ENCODE peak calls at places on chromosome 19, in six cellular contexts. One of them, this sample, is unnamed.

GRCh38 chr19:11268783-11269267 is 6.5 kb upstream of the DOCK6 start:
- DNase-seq in CD8-positive, alpha-beta memory T cell: no peak
- DNase-seq in colonic mucosa: peak; percentile 34
- DNase-seq in adrenal gland: peak; percentile 90
- DNase-seq in RWPE1: peak; percentile 62
- DNase-seq in Panc1: no peak
- DNase-seq in this sample: no peak

GRCh38 chr19:49676136-49676689 is 858 bp upstream of the PRMT1 start:
- DNase-seq in CD8-positive, alpha-beta memory T cell: no peak
- DNase-seq in colonic mucosa: peak; percentile 90
- DNase-seq in adrenal gland: peak; percentile 94
- DNase-seq in RWPE1: peak; percentile 87
- DNase-seq in Panc1: peak; percentile 84
- DNase-seq in this sample: peak; percentile 93

GRCh38 chr19:11460207-11460606 is 20.6 kb downstream of the ELAVL3 start:
- DNase-seq in CD8-positive, alpha-beta memory T cell: no peak
- DNase-seq in colonic mucosa: no peak
- DNase-seq in adrenal gland: no peak
- DNase-seq in RWPE1: no peak
- DNase-seq in Panc1: no peak
- DNase-seq in this sample: peak; percentile 61

GRCh38 chr19:42091300-42092266 is 15.6 kb downstream of the ZNF574 start:
- DNase-seq in CD8-positive, alpha-beta memory T cell: no peak
- DNase-seq in colonic mucosa: peak; percentile 54
- DNase-seq in adrenal gland: peak; percentile 71
- DNase-seq in RWPE1: no peak
- DNase-seq in Panc1: no peak
- DNase-seq in this sample: no peak

GRCh38 chr19:10604460-10604980 is 17.4 kb upstream of the AP1M2 start:
- DNase-seq in CD8-positive, alpha-beta memory T cell: peak; percentile 9
- DNase-seq in colonic mucosa: no peak
- DNase-seq in adrenal gland: peak; percentile 67
- DNase-seq in RWPE1: no peak
- DNase-seq in Panc1: no peak
- DNase-seq in this sample: no peak

GRCh38 chr19:17835182-17836006 is 12.4 kb downstream of the JAK3 start:
- DNase-seq in CD8-positive, alpha-beta memory T cell: no peak
- DNase-seq in colonic mucosa: no peak
- DNase-seq in adrenal gland: no peak
- DNase-seq in RWPE1: no peak
- DNase-seq in Panc1: no peak
- DNase-seq in this sample: no peak

GRCh38 chr19:17743874-17744273 is 7.4 kb upstream of the FCHO1 start:
- DNase-seq in CD8-positive, alpha-beta memory T cell: no peak
- DNase-seq in colonic mucosa: no peak
- DNase-seq in adrenal gland: no peak
- DNase-seq in RWPE1: no peak
- DNase-seq in Panc1: no peak
- DNase-seq in this sample: no peak

GRCh38 chr19:15331419-15332310 is 674 bp downstream of the BRD4 start:
- DNase-seq in CD8-positive, alpha-beta memory T cell: peak; percentile 55
- DNase-seq in colonic mucosa: peak; percentile 41
- DNase-seq in adrenal gland: no peak
- DNase-seq in RWPE1: peak; percentile 78
- DNase-seq in Panc1: no peak
- DNase-seq in this sample: peak; percentile 72

GRCh38 chr19:48946789-48947542 is 7.7 kb upstream of the BAX start:
- DNase-seq in CD8-positive, alpha-beta memory T cell: no peak
- DNase-seq in colonic mucosa: no peak
- DNase-seq in adrenal gland: no peak
- DNase-seq in RWPE1: no peak
- DNase-seq in Panc1: no peak
- DNase-seq in this sample: no peak

GRCh38 chr19:10074153-10074552 is 12.0 kb upstream of the SHFL start:
- DNase-seq in CD8-positive, alpha-beta memory T cell: peak; percentile 57
- DNase-seq in colonic mucosa: peak; percentile 28
- DNase-seq in adrenal gland: no peak
- DNase-seq in RWPE1: no peak
- DNase-seq in Panc1: no peak
- DNase-seq in this sample: no peak

GRCh38 chr19:13366529-13367143 is 139.6 kb downstream of the CACNA1A start:
- DNase-seq in CD8-positive, alpha-beta memory T cell: no peak
- DNase-seq in colonic mucosa: no peak
- DNase-seq in adrenal gland: no peak
- DNase-seq in RWPE1: peak; percentile 58
- DNase-seq in Panc1: no peak
- DNase-seq in this sample: peak; percentile 68

GRCh38 chr19:1411255-1412191 is 4.1 kb downstream of the DAZAP1 start:
- DNase-seq in CD8-positive, alpha-beta memory T cell: peak; percentile 58
- DNase-seq in colonic mucosa: no peak
- DNase-seq in adrenal gland: peak; percentile 95
- DNase-seq in RWPE1: no peak
- DNase-seq in Panc1: no peak
- DNase-seq in this sample: no peak

GRCh38 chr19:12984683-12985048 is 10.6 kb upstream of the NFIX start:
- DNase-seq in CD8-positive, alpha-beta memory T cell: no peak
- DNase-seq in colonic mucosa: no peak
- DNase-seq in adrenal gland: no peak
- DNase-seq in RWPE1: no peak
- DNase-seq in Panc1: no peak
- DNase-seq in this sample: no peak

GRCh38 chr19:14333101-14333871 is 48.0 kb upstream of the ADGRE5 start:
- DNase-seq in CD8-positive, alpha-beta memory T cell: no peak
- DNase-seq in colonic mucosa: peak; percentile 59
- DNase-seq in adrenal gland: no peak
- DNase-seq in RWPE1: peak; percentile 48
- DNase-seq in Panc1: no peak
- DNase-seq in this sample: peak; percentile 77

GRCh38 chr19:11152318-11153062 is 3.1 kb downstream of the SPC24 start:
- DNase-seq in CD8-positive, alpha-beta memory T cell: no peak
- DNase-seq in colonic mucosa: peak; percentile 73
- DNase-seq in adrenal gland: peak; percentile 92
- DNase-seq in RWPE1: peak; percentile 35
- DNase-seq in Panc1: no peak
- DNase-seq in this sample: no peak

GRCh38 chr19:39474139-39474620 is 6.5 kb upstream of the TIMM50 start:
- DNase-seq in CD8-positive, alpha-beta memory T cell: peak; percentile 57
- DNase-seq in colonic mucosa: peak; percentile 53
- DNase-seq in adrenal gland: peak; percentile 76
- DNase-seq in RWPE1: peak; percentile 38
- DNase-seq in Panc1: no peak
- DNase-seq in this sample: peak; percentile 96

GRCh38 chr19:41893899-41894298 is 10.9 kb downstream of the ARHGEF1 start:
- DNase-seq in CD8-positive, alpha-beta memory T cell: no peak
- DNase-seq in colonic mucosa: no peak
- DNase-seq in adrenal gland: no peak
- DNase-seq in RWPE1: no peak
- DNase-seq in Panc1: no peak
- DNase-seq in this sample: peak; percentile 82

GRCh38 chr19:47381653-47382279 is 32.7 kb downstream of the DHX34 start:
- DNase-seq in CD8-positive, alpha-beta memory T cell: peak; percentile 38
- DNase-seq in colonic mucosa: no peak
- DNase-seq in adrenal gland: no peak
- DNase-seq in RWPE1: no peak
- DNase-seq in Panc1: no peak
- DNase-seq in this sample: no peak

GRCh38 chr19:42601811-42602443 is 7.2 kb upstream of the CEACAM8 start:
- DNase-seq in CD8-positive, alpha-beta memory T cell: no peak
- DNase-seq in colonic mucosa: no peak
- DNase-seq in adrenal gland: no peak
- DNase-seq in RWPE1: peak; percentile 36
- DNase-seq in Panc1: no peak
- DNase-seq in this sample: peak; percentile 87

GRCh38 chr19:4988770-4989251 is 19.9 kb downstream of the KDM4B start:
- DNase-seq in CD8-positive, alpha-beta memory T cell: no peak
- DNase-seq in colonic mucosa: no peak
- DNase-seq in adrenal gland: peak; percentile 85
- DNase-seq in RWPE1: no peak
- DNase-seq in Panc1: no peak
- DNase-seq in this sample: peak; percentile 78

GRCh38 chr19:43799502-43800142 is 2.6 kb downstream of the LYPD5 start:
- DNase-seq in CD8-positive, alpha-beta memory T cell: no peak
- DNase-seq in colonic mucosa: peak; percentile 70
- DNase-seq in adrenal gland: no peak
- DNase-seq in RWPE1: no peak
- DNase-seq in Panc1: no peak
- DNase-seq in this sample: peak; percentile 60

GRCh38 chr19:39845621-39846175 is 481 bp downstream of the FBL start:
- DNase-seq in CD8-positive, alpha-beta memory T cell: no peak
- DNase-seq in colonic mucosa: no peak
- DNase-seq in adrenal gland: no peak
- DNase-seq in RWPE1: peak; percentile 54
- DNase-seq in Panc1: peak; percentile 84
- DNase-seq in this sample: no peak

GRCh38 chr19:47994209-47994802 is at the start of gene ELSPBP1:
- DNase-seq in CD8-positive, alpha-beta memory T cell: no peak
- DNase-seq in colonic mucosa: no peak
- DNase-seq in adrenal gland: no peak
- DNase-seq in RWPE1: no peak
- DNase-seq in Panc1: no peak
- DNase-seq in this sample: no peak

GRCh38 chr19:5297272-5297669 is 43.3 kb downstream of the PTPRS start:
- DNase-seq in CD8-positive, alpha-beta memory T cell: no peak
- DNase-seq in colonic mucosa: no peak
- DNase-seq in adrenal gland: no peak
- DNase-seq in RWPE1: no peak
- DNase-seq in Panc1: no peak
- DNase-seq in this sample: no peak

GRCh38 chr19:48568345-48568886 is 16.4 kb downstream of the SULT2B1 start:
- DNase-seq in CD8-positive, alpha-beta memory T cell: no peak
- DNase-seq in colonic mucosa: peak; percentile 67
- DNase-seq in adrenal gland: peak; percentile 94
- DNase-seq in RWPE1: peak; percentile 81
- DNase-seq in Panc1: no peak
- DNase-seq in this sample: peak; percentile 90

GRCh38 chr19:5113101-5113557 is 144.2 kb downstream of the KDM4B start:
- DNase-seq in CD8-positive, alpha-beta memory T cell: no peak
- DNase-seq in colonic mucosa: no peak
- DNase-seq in adrenal gland: no peak
- DNase-seq in RWPE1: no peak
- DNase-seq in Panc1: no peak
- DNase-seq in this sample: no peak

GRCh38 chr19:29636553-29637325 is 28.5 kb upstream of the PLEKHF1 start:
- DNase-seq in CD8-positive, alpha-beta memory T cell: no peak
- DNase-seq in colonic mucosa: no peak
- DNase-seq in adrenal gland: no peak
- DNase-seq in RWPE1: no peak
- DNase-seq in Panc1: no peak
- DNase-seq in this sample: no peak

GRCh38 chr19:10503002-10503789 is at the start of gene KEAP1:
- DNase-seq in CD8-positive, alpha-beta memory T cell: no peak
- DNase-seq in colonic mucosa: peak; percentile 68
- DNase-seq in adrenal gland: no peak
- DNase-seq in RWPE1: no peak
- DNase-seq in Panc1: no peak
- DNase-seq in this sample: peak; percentile 79

GRCh38 chr19:4971424-4971793 is 2.5 kb downstream of the KDM4B start:
- DNase-seq in CD8-positive, alpha-beta memory T cell: no peak
- DNase-seq in colonic mucosa: peak; percentile 76
- DNase-seq in adrenal gland: peak; percentile 72
- DNase-seq in RWPE1: peak; percentile 60
- DNase-seq in Panc1: no peak
- DNase-seq in this sample: peak; percentile 89

GRCh38 chr19:34066007-34066656 is 106.2 kb upstream of the LSM14A start:
- DNase-seq in CD8-positive, alpha-beta memory T cell: no peak
- DNase-seq in colonic mucosa: no peak
- DNase-seq in adrenal gland: no peak
- DNase-seq in RWPE1: no peak
- DNase-seq in Panc1: no peak
- DNase-seq in this sample: peak; percentile 61

GRCh38 chr19:34067861-34068271 is 104.4 kb upstream of the LSM14A start:
- DNase-seq in CD8-positive, alpha-beta memory T cell: no peak
- DNase-seq in colonic mucosa: no peak
- DNase-seq in adrenal gland: no peak
- DNase-seq in RWPE1: peak; percentile 55
- DNase-seq in Panc1: peak; percentile 50
- DNase-seq in this sample: no peak
- H3K27ac ChIP-seq in CD8-positive, alpha-beta memory T cell: no peak overlapping the region
- H3K27ac ChIP-seq in colonic mucosa: no peak overlapping the region
- H3K27ac ChIP-seq in adrenal gland: no peak overlapping the region
- H3K27ac ChIP-seq in RWPE1: no peak overlapping the region
- H3K27ac ChIP-seq in Panc1: no peak overlapping the region
- H3K27ac ChIP-seq in this sample: no peak overlapping the region

GRCh38 chr19:35154535-35155406 is at the start of gene FXYD5:
- DNase-seq in CD8-positive, alpha-beta memory T cell: peak; percentile 58
- DNase-seq in colonic mucosa: peak; percentile 72
- DNase-seq in adrenal gland: peak; percentile 58
- DNase-seq in RWPE1: peak; percentile 75
- DNase-seq in Panc1: no peak
- DNase-seq in this sample: peak; percentile 87
- H3K27ac ChIP-seq in CD8-positive, alpha-beta memory T cell: peak within 1 kb of the TSS; percentile 91
- H3K27ac ChIP-seq in colonic mucosa: peak within 1 kb of the TSS; percentile 53
- H3K27ac ChIP-seq in adrenal gland: no peak within 1 kb of the TSS
- H3K27ac ChIP-seq in RWPE1: peak within 1 kb of the TSS; percentile 79
- H3K27ac ChIP-seq in Panc1: peak within 1 kb of the TSS; percentile 72
- H3K27ac ChIP-seq in this sample: no peak within 1 kb of the TSS

DNA sequence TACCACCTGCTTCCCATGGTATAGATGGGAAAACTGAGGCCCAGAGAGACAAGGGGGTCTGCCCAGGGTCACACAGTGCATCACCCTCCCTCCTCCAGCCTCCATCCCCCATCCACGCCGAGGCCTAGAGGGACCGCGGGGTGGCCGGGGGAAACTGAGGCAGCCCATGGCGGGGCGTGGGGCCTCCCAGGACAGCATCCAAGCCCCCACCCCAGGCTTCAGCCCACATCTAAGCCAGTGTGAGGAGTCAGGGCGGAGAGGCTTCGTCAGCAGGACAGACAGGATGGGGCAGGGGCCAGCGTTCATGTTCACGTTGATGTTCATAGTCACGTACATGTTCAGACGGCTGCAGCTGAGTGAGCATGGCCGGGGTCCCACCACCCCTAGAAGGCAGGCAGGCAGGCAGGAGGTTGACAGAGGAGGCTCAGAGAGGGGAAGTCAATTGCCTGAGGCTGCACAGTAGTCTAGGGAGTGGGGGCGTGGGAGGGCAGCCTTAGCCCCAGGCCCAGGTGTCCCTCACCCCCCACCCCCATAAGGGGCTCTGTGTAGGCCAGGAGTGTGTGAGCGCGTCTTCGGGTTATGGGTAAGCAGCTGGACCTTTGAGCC is 23.3 kb downstream of the SMIM24 start:
- DNase-seq in CD8-positive, alpha-beta memory T cell: no peak
- DNase-seq in colonic mucosa: no peak
- DNase-seq in adrenal gland: no peak
- DNase-seq in RWPE1: no peak
- DNase-seq in Panc1: no peak
- DNase-seq in this sample: peak; percentile 38
- H3K27ac ChIP-seq in CD8-positive, alpha-beta memory T cell: no peak overlapping the region
- H3K27ac ChIP-seq in colonic mucosa: peak overlapping the region; percentile 34
- H3K27ac ChIP-seq in adrenal gland: peak overlapping the region; percentile 72
- H3K27ac ChIP-seq in RWPE1: peak overlapping the region; percentile 67
- H3K27ac ChIP-seq in Panc1: no peak overlapping the region
- H3K27ac ChIP-seq in this sample: no peak overlapping the region

DNA sequence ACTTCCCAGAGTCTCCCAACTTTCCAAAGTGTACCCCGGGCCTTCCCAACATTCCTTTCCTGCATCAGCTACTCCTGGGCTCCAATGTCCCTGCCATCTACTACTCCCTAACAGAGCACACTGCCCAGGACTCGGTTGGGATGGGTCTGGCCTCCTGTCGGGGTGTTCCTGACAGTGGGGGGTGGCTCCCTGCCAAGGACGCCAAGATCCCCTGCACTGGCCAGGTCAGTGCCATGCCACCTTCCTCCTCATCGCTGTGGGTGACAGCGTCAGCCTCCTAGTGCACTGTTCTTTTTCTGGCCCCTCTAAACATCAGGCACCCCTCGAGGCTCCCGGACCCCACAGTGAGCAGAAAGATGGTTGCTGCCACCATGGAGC is 13.8 kb downstream of the EPS15L1 start:
- DNase-seq in CD8-positive, alpha-beta memory T cell: no peak
- DNase-seq in colonic mucosa: no peak
- DNase-seq in adrenal gland: no peak
- DNase-seq in RWPE1: no peak
- DNase-seq in Panc1: no peak
- DNase-seq in this sample: no peak
- H3K27ac ChIP-seq in CD8-positive, alpha-beta memory T cell: no peak overlapping the region
- H3K27ac ChIP-seq in colonic mucosa: no peak overlapping the region
- H3K27ac ChIP-seq in adrenal gland: peak overlapping the region; percentile 43
- H3K27ac ChIP-seq in RWPE1: peak overlapping the region; percentile 76
- H3K27ac ChIP-seq in Panc1: peak overlapping the region; percentile 19
- H3K27ac ChIP-seq in this sample: peak overlapping the region; percentile 49